ENCODE peak calls at places on chromosomes 13 and 19, in ten cellular contexts. One of them, this sample, is unnamed.

GRCh38 chr13:25493930-25494707 is 122.3 kb downstream of the ATP8A2 start:
- DNase-seq in mucosa of gallbladder: no peak
- DNase-seq in head of caudate nucleus: no peak
- DNase-seq in CD8-positive, alpha-beta memory T cell: no peak
- DNase-seq in activated CD4-positive, alpha-beta T cell treated with anti-CD3 and anti-CD28 coated beads, Interleukin-2, amount 10 ng/mL, durations not matched to agents 7 days and 5 days: no peak
- DNase-seq in EL: no peak
- DNase-seq in lung: no peak
- DNase-seq in T follicular helper cell: no peak
- DNase-seq in foreskin fibroblast: no peak
- DNase-seq in WERI-Rb-1: peak; percentile 63
- DNase-seq in this sample: no peak

GRCh38 chr19:28224441-28224840 is 988.5 kb downstream of the UQCRFS1 start:
- DNase-seq in head of caudate nucleus: no peak
- DNase-seq in lung: no peak
- DNase-seq in CD8-positive, alpha-beta memory T cell: no peak
- DNase-seq in foreskin fibroblast: no peak
- DNase-seq in activated CD4-positive, alpha-beta T cell treated with anti-CD3 and anti-CD28 coated beads, Interleukin-2, amount 10 ng/mL, durations not matched to agents 7 days and 5 days: no peak
- DNase-seq in mucosa of gallbladder: no peak
- DNase-seq in WERI-Rb-1: no peak
- DNase-seq in EL: no peak
- DNase-seq in T follicular helper cell: no peak
- DNase-seq in this sample: no peak

GRCh38 chr13:25692156-25692555 is 320.4 kb downstream of the ATP8A2 start:
- DNase-seq in CD8-positive, alpha-beta memory T cell: no peak
- DNase-seq in EL: no peak
- DNase-seq in activated CD4-positive, alpha-beta T cell treated with anti-CD3 and anti-CD28 coated beads, Interleukin-2, amount 10 ng/mL, durations not matched to agents 7 days and 5 days: no peak
- DNase-seq in mucosa of gallbladder: no peak
- DNase-seq in foreskin fibroblast: no peak
- DNase-seq in T follicular helper cell: no peak
- DNase-seq in lung: no peak
- DNase-seq in head of caudate nucleus: no peak
- DNase-seq in WERI-Rb-1: peak; percentile 30
- DNase-seq in this sample: no peak

GRCh38 chr13:34294483-34295129 is 476.7 kb downstream of the RFC3 start:
- DNase-seq in activated CD4-positive, alpha-beta T cell treated with anti-CD3 and anti-CD28 coated beads, Interleukin-2, amount 10 ng/mL, durations not matched to agents 7 days and 5 days: no peak
- DNase-seq in head of caudate nucleus: no peak
- DNase-seq in CD8-positive, alpha-beta memory T cell: no peak
- DNase-seq in EL: no peak
- DNase-seq in T follicular helper cell: no peak
- DNase-seq in lung: no peak
- DNase-seq in foreskin fibroblast: no peak
- DNase-seq in mucosa of gallbladder: no peak
- DNase-seq in WERI-Rb-1: no peak
- DNase-seq in this sample: no peak

GRCh38 chr13:69040898-69041297 is 1066.7 kb upstream of the ATXN8OS start:
- DNase-seq in foreskin fibroblast: no peak
- DNase-seq in EL: no peak
- DNase-seq in head of caudate nucleus: no peak
- DNase-seq in T follicular helper cell: no peak
- DNase-seq in activated CD4-positive, alpha-beta T cell treated with anti-CD3 and anti-CD28 coated beads, Interleukin-2, amount 10 ng/mL, durations not matched to agents 7 days and 5 days: no peak
- DNase-seq in lung: no peak
- DNase-seq in WERI-Rb-1: no peak
- DNase-seq in mucosa of gallbladder: no peak
- DNase-seq in CD8-positive, alpha-beta memory T cell: no peak
- DNase-seq in this sample: no peak

GRCh38 chr13:40640845-40641458 is 25.5 kb downstream of the FOXO1 start:
- DNase-seq in EL: no peak
- DNase-seq in foreskin fibroblast: no peak
- DNase-seq in activated CD4-positive, alpha-beta T cell treated with anti-CD3 and anti-CD28 coated beads, Interleukin-2, amount 10 ng/mL, durations not matched to agents 7 days and 5 days: peak; percentile 35
- DNase-seq in head of caudate nucleus: no peak
- DNase-seq in lung: no peak
- DNase-seq in mucosa of gallbladder: no peak
- DNase-seq in CD8-positive, alpha-beta memory T cell: no peak
- DNase-seq in T follicular helper cell: no peak
- DNase-seq in WERI-Rb-1: no peak
- DNase-seq in this sample: no peak

GRCh38 chr13:98798849-98799645 is 46.6 kb upstream of the SLC15A1 start:
- DNase-seq in activated CD4-positive, alpha-beta T cell treated with anti-CD3 and anti-CD28 coated beads, Interleukin-2, amount 10 ng/mL, durations not matched to agents 7 days and 5 days: no peak
- DNase-seq in mucosa of gallbladder: no peak
- DNase-seq in T follicular helper cell: no peak
- DNase-seq in head of caudate nucleus: no peak
- DNase-seq in WERI-Rb-1: no peak
- DNase-seq in foreskin fibroblast: peak; percentile 78
- DNase-seq in CD8-positive, alpha-beta memory T cell: no peak
- DNase-seq in EL: peak; percentile 66
- DNase-seq in lung: no peak
- DNase-seq in this sample: peak; percentile 73

GRCh38 chr13:111338841-111339240 is 18.4 kb downstream of the TEX29 start:
- DNase-seq in mucosa of gallbladder: peak; percentile 5
- DNase-seq in foreskin fibroblast: no peak
- DNase-seq in EL: no peak
- DNase-seq in T follicular helper cell: no peak
- DNase-seq in CD8-positive, alpha-beta memory T cell: no peak
- DNase-seq in WERI-Rb-1: no peak
- DNase-seq in lung: peak; percentile 23
- DNase-seq in head of caudate nucleus: no peak
- DNase-seq in activated CD4-positive, alpha-beta T cell treated with anti-CD3 and anti-CD28 coated beads, Interleukin-2, amount 10 ng/mL, durations not matched to agents 7 days and 5 days: no peak
- DNase-seq in this sample: no peak

GRCh38 chr19:11148001-11148400 is 7.6 kb downstream of the SPC24 start:
- DNase-seq in CD8-positive, alpha-beta memory T cell: no peak
- DNase-seq in EL: no peak
- DNase-seq in head of caudate nucleus: no peak
- DNase-seq in activated CD4-positive, alpha-beta T cell treated with anti-CD3 and anti-CD28 coated beads, Interleukin-2, amount 10 ng/mL, durations not matched to agents 7 days and 5 days: no peak
- DNase-seq in T follicular helper cell: no peak
- DNase-seq in foreskin fibroblast: no peak
- DNase-seq in mucosa of gallbladder: no peak
- DNase-seq in WERI-Rb-1: no peak
- DNase-seq in lung: no peak
- DNase-seq in this sample: no peak

GRCh38 chr19:33374406-33374703 is 846 bp downstream of the CEBPG start:
- DNase-seq in T follicular helper cell: no peak
- DNase-seq in foreskin fibroblast: no peak
- DNase-seq in lung: no peak
- DNase-seq in activated CD4-positive, alpha-beta T cell treated with anti-CD3 and anti-CD28 coated beads, Interleukin-2, amount 10 ng/mL, durations not matched to agents 7 days and 5 days: peak; percentile 13
- DNase-seq in WERI-Rb-1: peak; percentile 37
- DNase-seq in mucosa of gallbladder: no peak
- DNase-seq in head of caudate nucleus: no peak
- DNase-seq in EL: peak; percentile 27
- DNase-seq in CD8-positive, alpha-beta memory T cell: no peak
- DNase-seq in this sample: no peak

GRCh38 chr19:756232-756631 is 5.3 kb downstream of the MISP start:
- DNase-seq in EL: peak; percentile 46
- DNase-seq in mucosa of gallbladder: no peak
- DNase-seq in foreskin fibroblast: peak; percentile 21
- DNase-seq in CD8-positive, alpha-beta memory T cell: no peak
- DNase-seq in lung: no peak
- DNase-seq in WERI-Rb-1: no peak
- DNase-seq in head of caudate nucleus: no peak
- DNase-seq in T follicular helper cell: no peak
- DNase-seq in activated CD4-positive, alpha-beta T cell treated with anti-CD3 and anti-CD28 coated beads, Interleukin-2, amount 10 ng/mL, durations not matched to agents 7 days and 5 days: no peak
- DNase-seq in this sample: no peak

GRCh38 chr13:99506632-99507031 is 5.4 kb downstream of the TM9SF2 start:
- DNase-seq in CD8-positive, alpha-beta memory T cell: no peak
- DNase-seq in EL: no peak
- DNase-seq in lung: no peak
- DNase-seq in mucosa of gallbladder: no peak
- DNase-seq in activated CD4-positive, alpha-beta T cell treated with anti-CD3 and anti-CD28 coated beads, Interleukin-2, amount 10 ng/mL, durations not matched to agents 7 days and 5 days: no peak
- DNase-seq in WERI-Rb-1: no peak
- DNase-seq in head of caudate nucleus: no peak
- DNase-seq in foreskin fibroblast: no peak
- DNase-seq in T follicular helper cell: no peak
- DNase-seq in this sample: no peak

GRCh38 chr19:5138606-5139594 is 170.0 kb downstream of the KDM4B start:
- DNase-seq in WERI-Rb-1: no peak
- DNase-seq in activated CD4-positive, alpha-beta T cell treated with anti-CD3 and anti-CD28 coated beads, Interleukin-2, amount 10 ng/mL, durations not matched to agents 7 days and 5 days: peak; percentile 89
- DNase-seq in T follicular helper cell: peak; percentile 30
- DNase-seq in head of caudate nucleus: no peak
- DNase-seq in lung: peak; percentile 46
- DNase-seq in EL: peak; percentile 93
- DNase-seq in CD8-positive, alpha-beta memory T cell: peak; percentile 87
- DNase-seq in mucosa of gallbladder: peak; percentile 69
- DNase-seq in foreskin fibroblast: peak; percentile 32
- DNase-seq in this sample: peak; percentile 81

GRCh38 chr19:18637644-18638630 is 1.1 kb downstream of the KLHL26 start:
- DNase-seq in mucosa of gallbladder: peak; percentile 62
- DNase-seq in head of caudate nucleus: no peak
- DNase-seq in CD8-positive, alpha-beta memory T cell: no peak
- DNase-seq in foreskin fibroblast: no peak
- DNase-seq in EL: no peak
- DNase-seq in T follicular helper cell: no peak
- DNase-seq in activated CD4-positive, alpha-beta T cell treated with anti-CD3 and anti-CD28 coated beads, Interleukin-2, amount 10 ng/mL, durations not matched to agents 7 days and 5 days: no peak
- DNase-seq in WERI-Rb-1: no peak
- DNase-seq in lung: peak; percentile 54
- DNase-seq in this sample: no peak

GRCh38 chr19:45800009-45800553 is 7.4 kb upstream of the DMWD start:
- DNase-seq in mucosa of gallbladder: no peak
- DNase-seq in WERI-Rb-1: no peak
- DNase-seq in EL: peak; percentile 68
- DNase-seq in T follicular helper cell: no peak
- DNase-seq in head of caudate nucleus: no peak
- DNase-seq in CD8-positive, alpha-beta memory T cell: no peak
- DNase-seq in lung: no peak
- DNase-seq in activated CD4-positive, alpha-beta T cell treated with anti-CD3 and anti-CD28 coated beads, Interleukin-2, amount 10 ng/mL, durations not matched to agents 7 days and 5 days: no peak
- DNase-seq in foreskin fibroblast: no peak
- DNase-seq in this sample: no peak

GRCh38 chr13:98782654-98783053 is 30.2 kb upstream of the SLC15A1 start:
- DNase-seq in activated CD4-positive, alpha-beta T cell treated with anti-CD3 and anti-CD28 coated beads, Interleukin-2, amount 10 ng/mL, durations not matched to agents 7 days and 5 days: no peak
- DNase-seq in foreskin fibroblast: no peak
- DNase-seq in WERI-Rb-1: no peak
- DNase-seq in EL: no peak
- DNase-seq in T follicular helper cell: no peak
- DNase-seq in CD8-positive, alpha-beta memory T cell: no peak
- DNase-seq in lung: no peak
- DNase-seq in head of caudate nucleus: no peak
- DNase-seq in mucosa of gallbladder: no peak
- DNase-seq in this sample: no peak

GRCh38 chr13:40190656-40191100 is 475.8 kb downstream of the FOXO1 start:
- DNase-seq in mucosa of gallbladder: peak; percentile 65
- DNase-seq in WERI-Rb-1: peak; percentile 36
- DNase-seq in CD8-positive, alpha-beta memory T cell: peak; percentile 76
- DNase-seq in lung: no peak
- DNase-seq in head of caudate nucleus: peak; percentile 89
- DNase-seq in T follicular helper cell: peak; percentile 62
- DNase-seq in EL: peak; percentile 63
- DNase-seq in activated CD4-positive, alpha-beta T cell treated with anti-CD3 and anti-CD28 coated beads, Interleukin-2, amount 10 ng/mL, durations not matched to agents 7 days and 5 days: peak; percentile 86
- DNase-seq in foreskin fibroblast: peak; percentile 72
- DNase-seq in this sample: peak; percentile 20

GRCh38 chr13:23980160-23980551 is 82.9 kb upstream of the C1QTNF9B start:
- DNase-seq in lung: peak; percentile 81
- DNase-seq in foreskin fibroblast: peak; percentile 84
- DNase-seq in EL: peak; percentile 82
- DNase-seq in mucosa of gallbladder: peak; percentile 87
- DNase-seq in activated CD4-positive, alpha-beta T cell treated with anti-CD3 and anti-CD28 coated beads, Interleukin-2, amount 10 ng/mL, durations not matched to agents 7 days and 5 days: peak; percentile 88
- DNase-seq in CD8-positive, alpha-beta memory T cell: peak; percentile 89
- DNase-seq in T follicular helper cell: peak; percentile 69
- DNase-seq in WERI-Rb-1: peak; percentile 93
- DNase-seq in head of caudate nucleus: peak; percentile 96
- DNase-seq in this sample: no peak

GRCh38 chr19:4374451-4375163 is 25.7 kb downstream of the SH3GL1 start:
- DNase-seq in lung: peak; percentile 81
- DNase-seq in CD8-positive, alpha-beta memory T cell: no peak
- DNase-seq in WERI-Rb-1: no peak
- DNase-seq in activated CD4-positive, alpha-beta T cell treated with anti-CD3 and anti-CD28 coated beads, Interleukin-2, amount 10 ng/mL, durations not matched to agents 7 days and 5 days: no peak
- DNase-seq in mucosa of gallbladder: peak; percentile 41
- DNase-seq in foreskin fibroblast: peak; percentile 98
- DNase-seq in head of caudate nucleus: peak; percentile 49
- DNase-seq in EL: peak; percentile 96
- DNase-seq in T follicular helper cell: no peak
- DNase-seq in this sample: peak; percentile 93

GRCh38 chr19:5826531-5827341 is 12.8 kb downstream of the FUT6 start:
- DNase-seq in head of caudate nucleus: no peak
- DNase-seq in EL: peak; percentile 46
- DNase-seq in WERI-Rb-1: peak; percentile 83
- DNase-seq in lung: peak; percentile 76
- DNase-seq in T follicular helper cell: no peak
- DNase-seq in foreskin fibroblast: peak; percentile 12
- DNase-seq in CD8-positive, alpha-beta memory T cell: peak; percentile 49
- DNase-seq in mucosa of gallbladder: no peak
- DNase-seq in activated CD4-positive, alpha-beta T cell treated with anti-CD3 and anti-CD28 coated beads, Interleukin-2, amount 10 ng/mL, durations not matched to agents 7 days and 5 days: no peak
- DNase-seq in this sample: no peak

GRCh38 chr19:12453495-12453894 is 12.7 kb upstream of the ZNF443 start:
- DNase-seq in foreskin fibroblast: no peak
- DNase-seq in head of caudate nucleus: no peak
- DNase-seq in T follicular helper cell: no peak
- DNase-seq in WERI-Rb-1: no peak
- DNase-seq in activated CD4-positive, alpha-beta T cell treated with anti-CD3 and anti-CD28 coated beads, Interleukin-2, amount 10 ng/mL, durations not matched to agents 7 days and 5 days: no peak
- DNase-seq in mucosa of gallbladder: peak; percentile 14
- DNase-seq in lung: no peak
- DNase-seq in EL: no peak
- DNase-seq in CD8-positive, alpha-beta memory T cell: no peak
- DNase-seq in this sample: no peak

GRCh38 chr13:59691501-59692066 is 472.1 kb downstream of the DIAPH3 start:
- DNase-seq in WERI-Rb-1: no peak
- DNase-seq in foreskin fibroblast: no peak
- DNase-seq in head of caudate nucleus: no peak
- DNase-seq in lung: no peak
- DNase-seq in T follicular helper cell: no peak
- DNase-seq in CD8-positive, alpha-beta memory T cell: no peak
- DNase-seq in activated CD4-positive, alpha-beta T cell treated with anti-CD3 and anti-CD28 coated beads, Interleukin-2, amount 10 ng/mL, durations not matched to agents 7 days and 5 days: no peak
- DNase-seq in mucosa of gallbladder: no peak
- DNase-seq in EL: no peak
- DNase-seq in this sample: no peak

GRCh38 chr19:46802152-46802551 is 13.8 kb upstream of the SLC1A5 start:
- DNase-seq in head of caudate nucleus: no peak
- DNase-seq in activated CD4-positive, alpha-beta T cell treated with anti-CD3 and anti-CD28 coated beads, Interleukin-2, amount 10 ng/mL, durations not matched to agents 7 days and 5 days: no peak
- DNase-seq in lung: no peak
- DNase-seq in WERI-Rb-1: no peak
- DNase-seq in foreskin fibroblast: no peak
- DNase-seq in T follicular helper cell: no peak
- DNase-seq in CD8-positive, alpha-beta memory T cell: no peak
- DNase-seq in EL: no peak
- DNase-seq in mucosa of gallbladder: no peak
- DNase-seq in this sample: no peak

GRCh38 chr19:42028304-42029216 is 34.5 kb upstream of the ATP1A3 start:
- DNase-seq in WERI-Rb-1: peak; percentile 67
- DNase-seq in activated CD4-positive, alpha-beta T cell treated with anti-CD3 and anti-CD28 coated beads, Interleukin-2, amount 10 ng/mL, durations not matched to agents 7 days and 5 days: peak; percentile 25
- DNase-seq in lung: no peak
- DNase-seq in head of caudate nucleus: no peak
- DNase-seq in EL: no peak
- DNase-seq in CD8-positive, alpha-beta memory T cell: no peak
- DNase-seq in T follicular helper cell: no peak
- DNase-seq in foreskin fibroblast: no peak
- DNase-seq in mucosa of gallbladder: no peak
- DNase-seq in this sample: no peak

GRCh38 chr19:13050274-13050673 is 52.4 kb downstream of the LYL1 start:
- DNase-seq in CD8-positive, alpha-beta memory T cell: no peak
- DNase-seq in activated CD4-positive, alpha-beta T cell treated with anti-CD3 and anti-CD28 coated beads, Interleukin-2, amount 10 ng/mL, durations not matched to agents 7 days and 5 days: no peak
- DNase-seq in foreskin fibroblast: no peak
- DNase-seq in lung: no peak
- DNase-seq in mucosa of gallbladder: no peak
- DNase-seq in WERI-Rb-1: no peak
- DNase-seq in EL: no peak
- DNase-seq in T follicular helper cell: no peak
- DNase-seq in head of caudate nucleus: no peak
- DNase-seq in this sample: no peak

GRCh38 chr13:40024962-40025714 is 369.7 kb downstream of the COG6 start:
- DNase-seq in mucosa of gallbladder: no peak
- DNase-seq in EL: no peak
- DNase-seq in WERI-Rb-1: no peak
- DNase-seq in T follicular helper cell: no peak
- DNase-seq in lung: no peak
- DNase-seq in head of caudate nucleus: no peak
- DNase-seq in activated CD4-positive, alpha-beta T cell treated with anti-CD3 and anti-CD28 coated beads, Interleukin-2, amount 10 ng/mL, durations not matched to agents 7 days and 5 days: no peak
- DNase-seq in foreskin fibroblast: no peak
- DNase-seq in CD8-positive, alpha-beta memory T cell: no peak
- DNase-seq in this sample: no peak

GRCh38 chr13:95643471-95643813 is 1.1 kb downstream of the DZIP1 start:
- DNase-seq in head of caudate nucleus: no peak
- DNase-seq in T follicular helper cell: no peak
- DNase-seq in mucosa of gallbladder: no peak
- DNase-seq in CD8-positive, alpha-beta memory T cell: no peak
- DNase-seq in EL: peak; percentile 53
- DNase-seq in activated CD4-positive, alpha-beta T cell treated with anti-CD3 and anti-CD28 coated beads, Interleukin-2, amount 10 ng/mL, durations not matched to agents 7 days and 5 days: no peak
- DNase-seq in lung: no peak
- DNase-seq in foreskin fibroblast: peak; percentile 26
- DNase-seq in WERI-Rb-1: peak; percentile 70
- DNase-seq in this sample: peak; percentile 9

GRCh38 chr19:15641901-15642491 is 1.3 kb downstream of the CYP4F3 start:
- DNase-seq in T follicular helper cell: no peak
- DNase-seq in head of caudate nucleus: no peak
- DNase-seq in WERI-Rb-1: no peak
- DNase-seq in lung: peak; percentile 37
- DNase-seq in CD8-positive, alpha-beta memory T cell: no peak
- DNase-seq in foreskin fibroblast: no peak
- DNase-seq in activated CD4-positive, alpha-beta T cell treated with anti-CD3 and anti-CD28 coated beads, Interleukin-2, amount 10 ng/mL, durations not matched to agents 7 days and 5 days: no peak
- DNase-seq in mucosa of gallbladder: no peak
- DNase-seq in EL: no peak
- DNase-seq in this sample: no peak